ENCODE peak calls at places on chromosomes 4 and X, in six cellular contexts. O, L, R, P, S and H are unnamed samples.

GRCh38 chr4:143381171-143382118 is 44.8 kb downstream of the GAB1 start:
- DNase-seq in S (peak), R (peak), L (no peak), O (no peak), P (no peak), H (peak)

GRCh38 chrX:16114640-16115039 is 8.7 kb upstream of the GRPR start:
- DNase-seq in P (no peak), R (peak), L (no peak), O (no peak), S (peak), H (no peak)

GRCh38 chrX:12956704-12957541 is 18.0 kb upstream of the TMSB4X start:
- DNase-seq in P (no peak), R (peak), L (no peak), S (peak), O (no peak), H (peak)

GRCh38 chrX:3154386-3154991 is 113.2 kb downstream of the ARSF start:
- DNase-seq in R (no peak), O (no peak), P (no peak), L (no peak), S (no peak), H (no peak)

GRCh38 chrX:19964017-19964710 is 26.7 kb downstream of the BCLAF3 start:
- DNase-seq in P (no peak), R (no peak), O (no peak), S (no peak), L (no peak), H (no peak)

GRCh38 chr4:92299152-92299551 is 4.6 kb upstream of the GRID2 start:
- DNase-seq in P (no peak), S (peak), O (no peak), L (no peak), R (no peak), H (no peak)

GRCh38 chrX:46840946-46841740 is 4.3 kb downstream of the RP2 start:
- DNase-seq in S (no peak), L (no peak), R (no peak), O (no peak), P (no peak), H (no peak)

GRCh38 chr4:5055411-5055810 is 4.1 kb downstream of the STK32B start:
- DNase-seq in L (no peak), P (no peak), R (no peak), S (no peak), O (no peak), H (no peak)

GRCh38 chrX:94365736-94366135 is 691.7 kb downstream of the FAM133A start:
- DNase-seq in O (no peak), P (no peak), R (no peak), L (no peak), S (no peak), H (peak)

GRCh38 chr4:145938618-145939177 is at the start of gene ZNF827:
- DNase-seq in L (peak), S (peak), O (no peak), P (peak), R (peak), H (peak)

GRCh38 chrX:87900320-87900908 is 382.8 kb downstream of the KLHL4 start:
- DNase-seq in S (no peak), P (no peak), L (no peak), R (peak), O (no peak), H (no peak)

GRCh38 chr4:81421346-81422218 is 50.1 kb downstream of the RASGEF1B start:
- DNase-seq in L (no peak), O (no peak), P (no peak), S (peak), R (no peak), H (peak)

GRCh38 chr4:52982246-52982950 is 120.3 kb downstream of the RASL11B start:
- DNase-seq in P (peak), L (no peak), S (peak), O (no peak), R (peak), H (peak)

GRCh38 chr4:149751174-149751573 is 64.5 kb downstream of the IQCM start:
- DNase-seq in L (no peak), P (no peak), R (no peak), O (no peak), S (no peak), H (no peak)

GRCh38 chr4:69754926-69755580 is 5.4 kb downstream of the SULT1B1 start:
- DNase-seq in S (no peak), L (no peak), O (no peak), P (no peak), R (no peak), H (no peak)

GRCh38 chrX:103063191-103063845 is 653 bp downstream of the BEX1 start:
- DNase-seq in L (peak), P (peak), O (peak), R (peak), S (peak), H (peak)

GRCh38 chr4:118417325-118417724 is 64.5 kb upstream of the PRSS12 start:
- DNase-seq in L (no peak), O (no peak), S (peak), R (no peak), P (no peak), H (no peak)

GRCh38 chrX:25013593-25014365 is 2.0 kb downstream of the ARX start:
- DNase-seq in P (no peak), R (no peak), L (no peak), O (no peak), S (no peak), H (no peak)

GRCh38 chrX:154739952-154740351 is 10.9 kb downstream of the GAB3 start:
- DNase-seq in S (no peak), R (no peak), P (no peak), L (no peak), O (no peak), H (no peak)

GRCh38 chr4:138348055-138348454 is 105.9 kb upstream of the SLC7A11 start:
- DNase-seq in S (peak), O (no peak), P (no peak), L (no peak), R (no peak), H (no peak)

GRCh38 chr4:159071178-159071968 is 31.5 kb upstream of the RAPGEF2 start:
- DNase-seq in O (peak), P (no peak), L (peak), S (peak), R (peak), H (peak)

GRCh38 chr4:39814403-39815185 is 116.7 kb downstream of the UBE2K start:
- DNase-seq in O (no peak), P (no peak), L (no peak), S (peak), R (peak), H (peak)

GRCh38 chrX:135477576-135477975 is 42.9 kb upstream of the INTS6L start:
- DNase-seq in S (peak), O (peak), P (peak), L (peak), R (peak), H (peak)

GRCh38 chr4:82431026-82431745 is 796 bp downstream of the ENOPH1 start:
- DNase-seq in R (peak), P (no peak), L (peak), S (peak), O (no peak), H (peak)

GRCh38 chr4:163623787-163624186 is 129.3 kb downstream of the TMA16 start:
- DNase-seq in P (no peak), R (no peak), S (no peak), L (no peak), O (no peak), H (peak)

GRCh38 chr4:183507928-183508327 is 3.1 kb downstream of the ING2 start:
- DNase-seq in O (no peak), S (no peak), P (no peak), L (no peak), R (peak), H (no peak)

GRCh38 chr4:2860391-2861348 is 17.0 kb downstream of the ADD1 start:
- DNase-seq in O (no peak), R (peak), P (no peak), S (peak), L (peak), H (peak)

GRCh38 chr4:10458190-10458589 is 964 bp upstream of the ZNF518B start:
- DNase-seq in L (peak), R (no peak), O (no peak), P (no peak), S (no peak), H (peak)

GRCh38 chr4:10455133-10455532 is 2.1 kb downstream of the ZNF518B start:
- DNase-seq in L (no peak), R (no peak), P (no peak), O (no peak), S (no peak), H (no peak)

GRCh38 chr4:10457255-10457801 is at the start of gene ZNF518B:
- DNase-seq in O (no peak), R (peak), L (peak), S (peak), P (peak), H (peak)

GRCh38 chr4:10454726-10455125 is 2.5 kb downstream of the ZNF518B start:
- DNase-seq in R (no peak), O (no peak), S (no peak), L (no peak), P (no peak), H (peak)

DNA sequence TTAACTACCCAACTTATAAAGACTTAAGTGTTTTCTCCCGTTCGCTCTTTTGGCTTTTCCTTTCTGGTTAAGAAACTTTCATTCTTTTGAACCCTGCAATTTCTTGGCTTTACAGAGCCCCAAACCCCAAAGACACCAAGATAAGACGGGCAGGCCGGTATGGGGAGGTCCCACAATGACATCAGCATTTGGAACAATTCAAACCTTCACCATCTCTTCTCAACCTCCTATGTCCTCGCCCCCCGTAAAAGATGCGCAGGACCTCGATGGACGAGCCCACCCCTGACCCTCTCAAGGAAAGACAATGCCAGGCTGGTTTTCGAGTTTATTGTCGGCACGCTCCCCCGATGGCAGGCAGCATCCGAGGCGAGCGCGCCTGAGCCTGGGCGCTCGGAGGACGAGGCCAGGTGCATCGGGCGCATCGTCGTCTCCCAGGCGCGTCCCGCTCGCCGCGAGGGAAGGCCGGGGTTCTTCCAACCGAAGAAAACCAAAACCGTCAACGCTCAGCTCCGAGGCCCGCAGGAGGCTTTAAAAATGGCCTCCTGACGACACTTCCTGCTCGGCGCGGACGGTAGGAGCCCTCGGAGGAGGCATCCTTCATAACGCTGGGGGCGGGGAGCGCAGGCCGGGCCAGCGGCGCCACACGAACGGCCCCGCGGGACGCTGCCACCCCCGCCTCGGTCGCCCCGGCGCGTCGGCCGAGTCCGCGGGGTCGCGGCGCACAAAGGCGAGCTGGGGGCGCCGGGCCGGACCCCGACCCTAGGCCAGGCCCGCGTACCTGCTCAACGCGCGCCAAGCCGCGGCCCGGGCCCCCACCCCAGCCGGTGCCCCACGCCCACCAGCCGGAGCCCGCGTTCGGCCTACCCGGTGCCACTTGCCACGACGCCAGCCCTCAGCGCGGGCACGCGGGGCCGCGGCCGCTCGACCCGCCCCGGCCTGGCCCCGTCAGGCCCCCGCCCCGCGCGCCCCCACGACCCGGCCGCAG is 664 bp downstream of the ZNF518B start:
- DNase-seq in R (peak), S (peak), O (no peak), L (peak), P (no peak), H (peak)
- H4K8ac ChIP-seq in R (peak), S (peak), O (peak), L (no peak), P (no peak), H (no peak)

GRCh38 chr4:7841071-7841470 is 98.6 kb downstream of the AFAP1 start:
- DNase-seq in L (no peak), O (no peak), P (no peak), R (no peak), S (no peak), H (no peak)
- H2BK120ac ChIP-seq in L (no peak), O (no peak), P (no peak), R (no peak), S (peak), H (no peak)

DNA sequence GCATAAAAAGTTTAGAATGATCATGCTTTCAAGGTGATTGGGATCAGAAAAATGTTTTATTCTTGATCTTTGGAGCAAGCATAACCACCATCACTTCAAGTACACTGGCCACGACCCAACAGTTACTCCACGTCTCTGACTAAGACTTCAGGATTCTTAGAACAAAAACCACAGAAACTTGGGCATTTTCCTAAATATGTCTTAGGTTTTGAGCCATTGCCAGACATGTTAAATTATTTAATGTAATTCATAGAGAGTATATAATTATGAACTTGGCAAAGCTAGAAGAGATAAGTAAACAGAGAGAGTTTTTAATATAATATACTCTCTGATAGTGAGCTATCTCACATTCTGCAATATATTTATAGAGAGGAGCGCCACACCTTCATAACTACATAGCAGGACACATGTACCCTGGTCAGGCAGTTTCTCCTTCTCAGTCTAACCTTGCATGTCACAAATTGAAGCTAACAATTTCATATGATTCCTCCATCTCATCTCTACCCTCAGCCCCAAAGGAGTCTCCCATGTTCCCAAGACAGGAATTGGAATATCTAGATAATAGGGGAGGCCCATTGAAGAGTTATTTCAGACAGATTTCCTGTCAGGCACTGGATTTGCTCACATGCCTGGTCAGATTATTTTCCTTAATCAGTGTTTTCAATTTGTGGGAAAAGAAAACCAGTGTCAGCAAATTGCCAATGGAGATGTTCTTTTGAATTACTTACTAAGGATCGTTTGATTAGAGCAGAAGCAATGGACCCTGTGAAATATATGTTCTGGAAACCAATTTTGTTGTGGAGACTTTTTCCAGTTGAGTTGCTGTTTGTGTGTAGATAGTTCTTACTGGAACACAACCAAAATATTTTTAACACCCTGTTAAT is 61.7 kb upstream of the GUCY1A1 start:
- DNase-seq in R (peak), L (no peak), P (no peak), O (no peak), S (peak), H (no peak)
- H4K8ac ChIP-seq in R (no peak), L (no peak), P (no peak), O (no peak), S (no peak), H (no peak)

DNA sequence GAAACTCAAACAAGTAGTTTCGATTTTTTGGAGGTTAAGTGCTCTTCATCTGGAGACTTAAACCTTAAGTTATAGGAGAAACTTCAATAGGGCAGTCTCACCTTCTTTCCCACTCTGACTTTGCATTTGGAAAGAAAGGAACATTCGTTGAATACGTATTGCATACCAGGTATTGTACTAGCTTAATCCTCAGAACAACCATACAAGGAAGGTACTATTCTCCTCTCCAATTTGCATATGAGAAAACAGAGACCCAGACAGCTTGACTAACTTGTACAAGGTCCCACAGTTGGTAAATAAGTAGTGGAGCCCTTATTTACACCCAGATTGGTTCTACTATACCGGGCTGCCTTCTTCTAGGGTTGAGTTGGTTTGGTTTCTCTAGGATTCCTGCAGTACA is 32.6 kb downstream of the AMOT start:
- DNase-seq in S (no peak), O (no peak), L (no peak), R (no peak), P (no peak), H (no peak)
- H2BK120ac ChIP-seq in S (no peak), O (no peak), L (no peak), R (no peak), P (no peak), H (no peak)

GRCh38 chr4:8224596-8225289 is 25.7 kb downstream of the SH3TC1 start:
- DNase-seq in O (no peak), L (no peak), P (no peak), S (no peak), R (no peak), H (no peak)
- H4K8ac ChIP-seq in O (no peak), L (no peak), P (no peak), S (no peak), R (no peak), H (no peak)

DNA sequence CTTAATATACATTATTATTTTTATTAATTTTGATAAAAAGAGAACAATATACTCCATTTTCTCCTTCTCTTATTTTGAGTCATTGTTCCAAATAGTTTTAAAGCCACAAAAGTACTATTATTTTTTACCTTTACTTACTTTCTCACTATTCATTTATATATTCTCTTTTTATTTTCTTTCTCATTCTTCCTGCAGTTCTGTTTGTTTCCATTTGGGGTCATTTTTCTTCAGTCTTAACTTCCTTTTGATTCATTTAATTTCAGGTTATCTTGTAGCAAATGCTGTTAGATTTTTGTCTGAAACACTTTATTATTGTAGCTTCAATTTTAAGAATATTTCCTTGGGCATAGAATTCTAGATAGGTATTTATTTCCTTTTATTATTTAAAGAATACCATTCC is 438.6 kb upstream of the EPHA5 start:
- DNase-seq in L (no peak), R (no peak), O (no peak), P (no peak), S (no peak), H (no peak)
- H2BK120ac ChIP-seq in L (no peak), R (no peak), O (no peak), P (no peak), S (no peak), H (no peak)